ENCODE peak calls at places on chromosomes 16 and 17, in five cellular contexts. One of them, this sample, is unnamed.

GRCh38 chr16:21101631-21102420 is 48.8 kb downstream of the DNAH3 start:
- DNase-seq in fibroblast of mammary gland: peak; percentile 31
- DNase-seq in upper lobe of right lung: no peak
- DNase-seq in fibroblast of pulmonary artery: peak; percentile 39
- DNase-seq in activated CD8-positive, alpha-beta T cell treated with anti-CD3 and anti-CD28 coated beads for 36 hours: peak; percentile 29
- DNase-seq in this sample: peak; percentile 25

GRCh38 chr16:69744363-69745231 is 10.1 kb downstream of the NOB1 start:
- DNase-seq in fibroblast of mammary gland: no peak
- DNase-seq in upper lobe of right lung: no peak
- DNase-seq in fibroblast of pulmonary artery: no peak
- DNase-seq in activated CD8-positive, alpha-beta T cell treated with anti-CD3 and anti-CD28 coated beads for 36 hours: no peak
- DNase-seq in this sample: no peak

GRCh38 chr17:2120550-2121335 is 65.8 kb downstream of the HIC1 start:
- DNase-seq in fibroblast of mammary gland: peak; percentile 81
- DNase-seq in upper lobe of right lung: no peak
- DNase-seq in fibroblast of pulmonary artery: peak; percentile 57
- DNase-seq in activated CD8-positive, alpha-beta T cell treated with anti-CD3 and anti-CD28 coated beads for 36 hours: no peak
- DNase-seq in this sample: peak; percentile 67

GRCh38 chr17:4043862-4044261 is 79.6 kb upstream of the ATP2A3 start:
- DNase-seq in fibroblast of mammary gland: no peak
- DNase-seq in upper lobe of right lung: no peak
- DNase-seq in fibroblast of pulmonary artery: no peak
- DNase-seq in activated CD8-positive, alpha-beta T cell treated with anti-CD3 and anti-CD28 coated beads for 36 hours: peak; percentile 81
- DNase-seq in this sample: no peak

GRCh38 chr17:82670661-82671060 is 22.4 kb upstream of the WDR45B start:
- DNase-seq in fibroblast of mammary gland: no peak
- DNase-seq in upper lobe of right lung: no peak
- DNase-seq in fibroblast of pulmonary artery: no peak
- DNase-seq in activated CD8-positive, alpha-beta T cell treated with anti-CD3 and anti-CD28 coated beads for 36 hours: no peak
- DNase-seq in this sample: no peak

GRCh38 chr17:39144414-39144813 is 7.0 kb downstream of the PLXDC1 start:
- DNase-seq in fibroblast of mammary gland: peak; percentile 92
- DNase-seq in upper lobe of right lung: peak; percentile 92
- DNase-seq in fibroblast of pulmonary artery: peak; percentile 92
- DNase-seq in activated CD8-positive, alpha-beta T cell treated with anti-CD3 and anti-CD28 coated beads for 36 hours: no peak
- DNase-seq in this sample: peak; percentile 76

GRCh38 chr16:52489894-52490293 is 57.0 kb downstream of the TOX3 start:
- DNase-seq in fibroblast of mammary gland: no peak
- DNase-seq in upper lobe of right lung: no peak
- DNase-seq in fibroblast of pulmonary artery: no peak
- DNase-seq in activated CD8-positive, alpha-beta T cell treated with anti-CD3 and anti-CD28 coated beads for 36 hours: no peak
- DNase-seq in this sample: no peak

GRCh38 chr16:77404823-77405222 is 30.0 kb downstream of the ADAMTS18 start:
- DNase-seq in fibroblast of mammary gland: no peak
- DNase-seq in upper lobe of right lung: no peak
- DNase-seq in fibroblast of pulmonary artery: no peak
- DNase-seq in activated CD8-positive, alpha-beta T cell treated with anti-CD3 and anti-CD28 coated beads for 36 hours: no peak
- DNase-seq in this sample: no peak

GRCh38 chr17:68195667-68196393 is 52.0 kb upstream of the AMZ2 start:
- DNase-seq in fibroblast of mammary gland: no peak
- DNase-seq in upper lobe of right lung: no peak
- DNase-seq in fibroblast of pulmonary artery: no peak
- DNase-seq in activated CD8-positive, alpha-beta T cell treated with anti-CD3 and anti-CD28 coated beads for 36 hours: no peak
- DNase-seq in this sample: no peak

GRCh38 chr17:66829883-66830282 is 5.0 kb upstream of the CACNG5 start:
- DNase-seq in fibroblast of mammary gland: no peak
- DNase-seq in upper lobe of right lung: no peak
- DNase-seq in fibroblast of pulmonary artery: no peak
- DNase-seq in activated CD8-positive, alpha-beta T cell treated with anti-CD3 and anti-CD28 coated beads for 36 hours: no peak
- DNase-seq in this sample: no peak

GRCh38 chr17:65387322-65387721 is 174.1 kb downstream of the AXIN2 start:
- DNase-seq in fibroblast of mammary gland: no peak
- DNase-seq in upper lobe of right lung: no peak
- DNase-seq in fibroblast of pulmonary artery: no peak
- DNase-seq in activated CD8-positive, alpha-beta T cell treated with anti-CD3 and anti-CD28 coated beads for 36 hours: no peak
- DNase-seq in this sample: no peak

GRCh38 chr17:19470529-19471261 is 59.7 kb downstream of the RNF112 start:
- DNase-seq in fibroblast of mammary gland: peak; percentile 47
- DNase-seq in upper lobe of right lung: no peak
- DNase-seq in fibroblast of pulmonary artery: no peak
- DNase-seq in activated CD8-positive, alpha-beta T cell treated with anti-CD3 and anti-CD28 coated beads for 36 hours: no peak
- DNase-seq in this sample: peak; percentile 12

GRCh38 chr17:60653569-60653968 is 24.1 kb upstream of the BCAS3 start:
- DNase-seq in fibroblast of mammary gland: no peak
- DNase-seq in upper lobe of right lung: no peak
- DNase-seq in fibroblast of pulmonary artery: no peak
- DNase-seq in activated CD8-positive, alpha-beta T cell treated with anti-CD3 and anti-CD28 coated beads for 36 hours: no peak
- DNase-seq in this sample: no peak
- TF ChIP-seq CTCF in fibroblast of mammary gland: no peak
- TF ChIP-seq CTCF in upper lobe of right lung: no peak
- TF ChIP-seq CTCF in fibroblast of pulmonary artery: no peak
- TF ChIP-seq CTCF in activated CD8-positive, alpha-beta T cell treated with anti-CD3 and anti-CD28 coated beads for 36 hours: no peak
- TF ChIP-seq CTCF in this sample: no peak

GRCh38 chr17:29933379-29933778 is 3.4 kb upstream of the SSH2 start:
- DNase-seq in fibroblast of mammary gland: peak; percentile 43
- DNase-seq in upper lobe of right lung: no peak
- DNase-seq in fibroblast of pulmonary artery: peak; percentile 67
- DNase-seq in activated CD8-positive, alpha-beta T cell treated with anti-CD3 and anti-CD28 coated beads for 36 hours: no peak
- DNase-seq in this sample: peak; percentile 20
- TF ChIP-seq CTCF in fibroblast of mammary gland: peak; percentile 38
- TF ChIP-seq CTCF in upper lobe of right lung: no peak
- TF ChIP-seq CTCF in fibroblast of pulmonary artery: peak; percentile 67
- TF ChIP-seq CTCF in activated CD8-positive, alpha-beta T cell treated with anti-CD3 and anti-CD28 coated beads for 36 hours: no peak
- TF ChIP-seq CTCF in this sample: peak; percentile 64

GRCh38 chr16:2537451-2538379 is at the start of gene PDPK1:
- DNase-seq in fibroblast of mammary gland: peak; percentile 90
- DNase-seq in upper lobe of right lung: peak; percentile 97
- DNase-seq in fibroblast of pulmonary artery: peak; percentile 95
- DNase-seq in activated CD8-positive, alpha-beta T cell treated with anti-CD3 and anti-CD28 coated beads for 36 hours: peak; percentile 95
- DNase-seq in this sample: peak; percentile 90
- TF ChIP-seq CTCF in fibroblast of mammary gland: no peak
- TF ChIP-seq CTCF in upper lobe of right lung: no peak
- TF ChIP-seq CTCF in fibroblast of pulmonary artery: no peak
- TF ChIP-seq CTCF in activated CD8-positive, alpha-beta T cell treated with anti-CD3 and anti-CD28 coated beads for 36 hours: no peak
- TF ChIP-seq CTCF in this sample: no peak

DNA sequence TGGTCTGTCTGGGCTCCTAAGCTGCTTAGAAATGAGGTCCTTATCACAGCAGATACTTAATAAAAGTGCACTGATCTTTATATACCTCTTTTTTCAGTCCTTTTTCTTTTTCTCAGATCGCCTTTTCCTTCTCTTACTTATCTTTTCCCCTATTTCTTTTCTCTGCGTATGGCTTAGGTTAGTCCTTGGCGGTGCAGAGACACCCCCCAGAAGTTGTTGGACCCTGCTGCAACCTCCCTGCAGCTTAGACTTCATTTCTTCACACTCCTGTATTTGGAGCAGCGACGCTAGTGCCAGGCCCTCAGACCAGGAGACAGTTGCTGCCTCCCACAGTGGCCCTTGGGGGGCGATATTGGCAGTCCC is 67.6 kb downstream of the CENPV start:
- DNase-seq in fibroblast of mammary gland: no peak
- DNase-seq in upper lobe of right lung: no peak
- DNase-seq in fibroblast of pulmonary artery: no peak
- DNase-seq in activated CD8-positive, alpha-beta T cell treated with anti-CD3 and anti-CD28 coated beads for 36 hours: no peak
- DNase-seq in this sample: no peak
- TF ChIP-seq CTCF in fibroblast of mammary gland: peak; percentile 47
- TF ChIP-seq CTCF in upper lobe of right lung: peak; percentile 48
- TF ChIP-seq CTCF in fibroblast of pulmonary artery: peak; percentile 48
- TF ChIP-seq CTCF in activated CD8-positive, alpha-beta T cell treated with anti-CD3 and anti-CD28 coated beads for 36 hours: peak; percentile 69
- TF ChIP-seq CTCF in this sample: peak; percentile 68

GRCh38 chr16:85422124-85422373 is 191.1 kb upstream of the GSE1 start:
- DNase-seq in fibroblast of mammary gland: no peak
- DNase-seq in upper lobe of right lung: no peak
- DNase-seq in fibroblast of pulmonary artery: no peak
- DNase-seq in activated CD8-positive, alpha-beta T cell treated with anti-CD3 and anti-CD28 coated beads for 36 hours: no peak
- DNase-seq in this sample: no peak

GRCh38 chr16:85423186-85423550 is 190.0 kb upstream of the GSE1 start:
- DNase-seq in fibroblast of mammary gland: no peak
- DNase-seq in upper lobe of right lung: no peak
- DNase-seq in fibroblast of pulmonary artery: no peak
- DNase-seq in activated CD8-positive, alpha-beta T cell treated with anti-CD3 and anti-CD28 coated beads for 36 hours: no peak
- DNase-seq in this sample: no peak

GRCh38 chr16:85423631-85424030 is 189.5 kb upstream of the GSE1 start:
- DNase-seq in fibroblast of mammary gland: no peak
- DNase-seq in upper lobe of right lung: peak; percentile 61
- DNase-seq in fibroblast of pulmonary artery: no peak
- DNase-seq in activated CD8-positive, alpha-beta T cell treated with anti-CD3 and anti-CD28 coated beads for 36 hours: peak; percentile 0
- DNase-seq in this sample: no peak

GRCh38 chr16:85421338-85422123 is 191.6 kb upstream of the GSE1 start:
- DNase-seq in fibroblast of mammary gland: no peak
- DNase-seq in upper lobe of right lung: peak; percentile 64
- DNase-seq in fibroblast of pulmonary artery: no peak
- DNase-seq in activated CD8-positive, alpha-beta T cell treated with anti-CD3 and anti-CD28 coated beads for 36 hours: peak; percentile 1
- DNase-seq in this sample: no peak

DNA sequence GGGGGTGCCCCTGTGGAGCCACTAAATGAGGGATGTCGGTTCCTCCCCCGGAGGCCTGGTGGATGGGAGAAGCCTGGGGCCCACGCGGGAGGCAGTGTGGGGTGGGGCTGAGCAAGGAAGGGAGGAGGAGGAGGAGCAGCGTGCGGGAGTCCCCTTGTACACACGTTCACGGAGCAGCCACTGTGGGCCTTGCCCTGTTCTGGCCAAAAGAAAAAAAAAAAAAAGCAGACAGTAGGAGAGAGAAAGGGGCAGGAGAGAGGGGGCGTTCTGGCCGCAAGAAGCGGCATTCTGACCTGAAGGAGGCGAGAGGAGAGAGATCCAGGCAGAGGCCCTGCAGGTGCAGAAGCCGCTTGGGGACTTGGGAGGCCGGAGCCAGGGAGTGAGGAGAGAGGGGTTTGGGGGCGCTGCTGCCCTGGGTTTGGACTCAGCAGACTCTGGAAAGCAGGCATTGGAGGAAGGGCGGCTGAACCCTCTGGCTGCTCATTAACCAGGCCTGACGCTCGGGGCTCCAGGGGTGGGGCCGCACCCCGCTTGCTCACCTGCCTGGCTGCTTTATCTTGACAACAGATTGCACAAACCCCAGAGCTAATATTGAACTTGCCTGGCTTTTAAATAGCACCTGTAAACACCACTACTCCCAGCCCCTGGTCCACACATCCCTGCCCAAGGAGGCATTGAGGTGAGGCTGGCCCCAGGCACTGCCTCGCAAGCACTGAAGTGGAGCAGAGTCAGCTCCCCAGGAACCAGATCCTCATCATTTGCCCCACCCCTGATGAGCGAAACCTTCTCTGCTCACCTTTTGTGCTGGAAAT is 190.5 kb upstream of the GSE1 start:
- DNase-seq in fibroblast of mammary gland: no peak
- DNase-seq in upper lobe of right lung: peak; percentile 92
- DNase-seq in fibroblast of pulmonary artery: no peak
- DNase-seq in activated CD8-positive, alpha-beta T cell treated with anti-CD3 and anti-CD28 coated beads for 36 hours: peak; percentile 1
- DNase-seq in this sample: no peak
- TF ChIP-seq CTCF in fibroblast of mammary gland: no peak
- TF ChIP-seq CTCF in upper lobe of right lung: no peak
- TF ChIP-seq CTCF in fibroblast of pulmonary artery: no peak
- TF ChIP-seq CTCF in activated CD8-positive, alpha-beta T cell treated with anti-CD3 and anti-CD28 coated beads for 36 hours: no peak
- TF ChIP-seq CTCF in this sample: no peak

DNA sequence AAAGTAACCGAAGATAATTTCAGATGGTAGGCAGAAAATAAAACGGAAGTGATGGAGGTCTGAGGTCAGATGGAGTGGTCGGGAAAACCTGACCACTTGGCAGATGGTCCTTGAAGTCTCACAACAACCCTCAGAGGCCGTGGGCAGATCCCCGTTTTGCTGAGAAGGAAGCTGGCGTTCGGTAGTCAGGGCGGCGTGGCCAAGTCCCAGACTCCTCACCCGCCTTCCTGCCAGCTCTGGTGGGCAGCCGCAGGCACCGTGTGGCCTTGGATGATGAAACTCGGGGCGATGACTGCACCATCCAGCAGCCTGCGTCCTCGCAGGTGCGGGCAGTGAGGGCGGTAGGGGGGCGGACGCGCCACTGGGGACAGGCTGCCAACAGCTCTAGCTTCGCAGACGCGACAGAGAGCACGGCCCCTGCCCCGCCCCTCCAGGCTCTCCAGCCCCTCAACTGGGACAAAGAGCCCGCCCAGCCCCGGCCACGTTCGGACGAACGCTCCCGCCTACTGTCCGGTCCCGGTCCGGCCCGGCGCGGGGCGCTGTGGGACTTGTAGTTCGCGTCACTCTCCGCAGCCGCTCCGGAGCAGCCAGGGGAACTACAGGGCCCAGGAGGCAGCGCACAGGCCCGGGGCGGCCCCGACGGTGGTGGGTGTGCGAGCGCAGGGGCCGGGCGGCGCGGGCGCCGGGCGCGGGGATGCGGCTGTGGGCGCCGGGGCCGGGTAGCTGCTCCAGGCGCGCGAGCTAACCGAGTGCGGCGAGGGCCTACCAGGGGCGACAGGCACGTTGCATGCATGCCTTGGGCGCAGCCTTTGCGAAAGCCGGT is at the start of gene GPT2:
- DNase-seq in fibroblast of mammary gland: peak; percentile 90
- DNase-seq in upper lobe of right lung: peak; percentile 100
- DNase-seq in fibroblast of pulmonary artery: peak; percentile 95
- DNase-seq in activated CD8-positive, alpha-beta T cell treated with anti-CD3 and anti-CD28 coated beads for 36 hours: peak; percentile 91
- DNase-seq in this sample: peak; percentile 92
- TF ChIP-seq CTCF in fibroblast of mammary gland: no peak
- TF ChIP-seq CTCF in upper lobe of right lung: peak; percentile 15
- TF ChIP-seq CTCF in fibroblast of pulmonary artery: no peak
- TF ChIP-seq CTCF in activated CD8-positive, alpha-beta T cell treated with anti-CD3 and anti-CD28 coated beads for 36 hours: no peak
- TF ChIP-seq CTCF in this sample: peak; percentile 69

GRCh38 chr17:44801880-44802279 is 28.2 kb downstream of the GJC1 start:
- DNase-seq in fibroblast of mammary gland: no peak
- DNase-seq in upper lobe of right lung: no peak
- DNase-seq in fibroblast of pulmonary artery: no peak
- DNase-seq in activated CD8-positive, alpha-beta T cell treated with anti-CD3 and anti-CD28 coated beads for 36 hours: no peak
- DNase-seq in this sample: no peak
- TF ChIP-seq CTCF in fibroblast of mammary gland: no peak
- TF ChIP-seq CTCF in upper lobe of right lung: no peak
- TF ChIP-seq CTCF in fibroblast of pulmonary artery: no peak
- TF ChIP-seq CTCF in activated CD8-positive, alpha-beta T cell treated with anti-CD3 and anti-CD28 coated beads for 36 hours: no peak
- TF ChIP-seq CTCF in this sample: no peak

DNA sequence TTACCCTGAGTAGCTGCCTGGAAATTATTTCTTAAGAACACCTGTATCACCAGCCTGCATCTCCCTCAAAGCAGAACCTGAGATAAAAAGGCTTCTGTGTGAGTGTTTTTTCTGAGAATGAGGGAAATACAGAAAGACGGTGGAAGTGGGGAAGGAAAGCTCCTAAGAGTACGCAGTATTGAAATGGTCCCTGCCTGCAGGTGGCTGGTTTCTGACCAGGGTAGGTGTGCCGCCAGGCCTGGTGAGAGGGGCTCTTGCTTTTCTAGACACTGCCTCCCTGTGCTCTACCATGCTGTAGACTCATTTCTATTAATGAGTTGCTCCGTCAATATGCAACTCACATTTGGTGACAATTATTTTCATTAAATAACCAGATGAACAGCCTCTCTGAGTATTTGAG is 201.7 kb downstream of the MAP2K4 start:
- DNase-seq in fibroblast of mammary gland: no peak
- DNase-seq in upper lobe of right lung: no peak
- DNase-seq in fibroblast of pulmonary artery: no peak
- DNase-seq in activated CD8-positive, alpha-beta T cell treated with anti-CD3 and anti-CD28 coated beads for 36 hours: no peak
- DNase-seq in this sample: no peak
- TF ChIP-seq CTCF in fibroblast of mammary gland: no peak
- TF ChIP-seq CTCF in upper lobe of right lung: no peak
- TF ChIP-seq CTCF in fibroblast of pulmonary artery: no peak
- TF ChIP-seq CTCF in activated CD8-positive, alpha-beta T cell treated with anti-CD3 and anti-CD28 coated beads for 36 hours: no peak
- TF ChIP-seq CTCF in this sample: no peak

This sample was measured in HFFc6.